ENCODE peak calls at places on chromosomes 16 and 17, in four cellular contexts. S, W, D and V are unnamed samples.

GRCh38 chr16:29842732-29843346 is 20.2 kb downstream of the CDIPT start:
- DNase-seq in S (no peak), W (no peak), D (no peak), V (no peak)

GRCh38 chr16:85120006-85120340 is 7.7 kb upstream of the CIBAR2 start:
- DNase-seq in S (no peak), W (no peak), D (no peak), V (no peak)

GRCh38 chr16:15043344-15043743 is 12.5 kb downstream of the NTAN1 start:
- DNase-seq in S (no peak), W (no peak), D (no peak), V (no peak)

GRCh38 chr17:16187642-16188041 is 27.7 kb downstream of the NCOR1 start:
- DNase-seq in S (no peak), W (no peak), D (no peak), V (no peak)

GRCh38 chr16:68732068-68732680 is 4.9 kb upstream of the CDH1 start:
- DNase-seq in S (peak), W (no peak), D (peak), V (peak)

GRCh38 chr17:49571283-49571682 is 4.4 kb upstream of the NXPH3 start:
- DNase-seq in S (no peak), W (no peak), D (no peak), V (no peak)

GRCh38 chr16:88533945-88534641 is 36.1 kb upstream of the ZC3H18 start:
- DNase-seq in S (no peak), W (no peak), D (no peak), V (peak)

GRCh38 chr17:6981426-6981825 is 14.4 kb upstream of the ALOX12 start:
- DNase-seq in S (no peak), W (no peak), D (no peak), V (no peak)

GRCh38 chr17:40726919-40727318 is 23.4 kb upstream of the KRT24 start:
- DNase-seq in S (no peak), W (no peak), D (peak), V (no peak)

GRCh38 chr16:87924041-87924851 is 12.1 kb downstream of the CA5A start:
- DNase-seq in S (no peak), W (peak), D (no peak), V (no peak)

GRCh38 chr17:61065263-61065773 is 334.3 kb upstream of the TBX2 start:
- DNase-seq in S (no peak), W (no peak), D (peak), V (no peak)

GRCh38 chr16:67961551-67961957 is 6.9 kb downstream of the SLC12A4 start:
- DNase-seq in S (no peak), W (no peak), D (no peak), V (no peak)

GRCh38 chr17:62933986-62934385 is 32.0 kb upstream of the TANC2 start:
- DNase-seq in S (no peak), W (no peak), D (no peak), V (no peak)

GRCh38 chr17:83175551-83176271 is 96.3 kb downstream of the METRNL start:
- DNase-seq in S (no peak), W (no peak), D (no peak), V (no peak)

GRCh38 chr17:83173180-83173996 is 94.0 kb downstream of the METRNL start:
- DNase-seq in S (no peak), W (no peak), D (no peak), V (peak)

GRCh38 chr17:83174859-83175550 is 95.6 kb downstream of the METRNL start:
- DNase-seq in S (no peak), W (no peak), D (no peak), V (no peak)

GRCh38 chr17:83176272-83176955 is 97.0 kb downstream of the METRNL start:
- DNase-seq in S (no peak), W (no peak), D (no peak), V (peak)

DNA sequence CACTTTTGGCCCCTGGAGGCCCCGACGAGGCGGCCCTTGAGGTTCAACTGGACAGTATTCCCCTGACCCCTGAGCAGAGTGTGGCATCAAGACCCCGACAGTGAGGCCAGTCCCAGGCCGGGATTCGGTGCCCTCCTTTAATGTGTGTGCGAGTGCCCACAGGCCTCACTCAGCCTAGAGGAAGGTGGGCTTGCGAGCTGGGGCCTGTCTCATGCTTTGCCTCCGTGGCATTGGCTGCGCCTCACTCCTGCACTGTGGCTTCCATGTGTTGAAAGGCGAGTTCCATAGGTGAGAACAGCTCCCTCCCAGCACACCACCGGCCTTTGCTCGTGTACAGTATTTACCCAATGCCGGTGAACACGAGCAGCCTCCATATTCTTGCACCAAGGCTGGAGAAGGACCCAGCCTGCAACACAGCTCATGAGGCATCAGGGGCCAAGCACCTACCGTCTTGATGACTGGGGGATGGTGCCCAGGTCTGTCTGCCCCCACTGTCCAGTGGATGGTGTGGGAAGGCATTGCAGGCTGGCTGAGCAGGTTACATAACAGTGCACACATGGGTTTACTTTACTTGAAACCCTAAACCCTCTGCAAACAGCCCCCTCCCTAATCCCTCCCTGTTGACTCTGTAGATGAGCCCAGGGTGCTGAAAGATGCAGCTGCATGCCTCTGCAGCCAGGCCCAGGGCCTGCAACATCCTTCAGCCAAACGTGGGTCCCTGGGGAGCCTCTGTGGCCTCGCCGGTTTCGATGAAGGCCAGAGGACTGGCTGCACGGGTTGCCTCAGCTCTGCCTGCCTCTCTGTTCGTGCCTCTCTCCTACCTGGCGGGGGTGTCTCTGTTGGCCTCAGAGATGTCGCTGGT is 94.8 kb downstream of the METRNL start:
- DNase-seq in S (no peak), W (no peak), D (peak), V (peak)
- TF ChIP-seq CBFB in S (no peak), W (no peak), D (peak), V (no peak)

GRCh38 chr16:17775061-17775460 is 304.3 kb upstream of the XYLT1 start:
- DNase-seq in S (no peak), W (no peak), D (no peak), V (no peak)
- TF ChIP-seq TCF7 in S (no peak), W (no peak), D (no peak), V (no peak)

GRCh38 chr16:56319391-56319790 is 106.0 kb downstream of the AMFR start:
- DNase-seq in S (no peak), W (no peak), D (no peak), V (no peak)
- TF ChIP-seq CBFB in S (no peak), W (no peak), D (no peak), V (no peak)

DNA sequence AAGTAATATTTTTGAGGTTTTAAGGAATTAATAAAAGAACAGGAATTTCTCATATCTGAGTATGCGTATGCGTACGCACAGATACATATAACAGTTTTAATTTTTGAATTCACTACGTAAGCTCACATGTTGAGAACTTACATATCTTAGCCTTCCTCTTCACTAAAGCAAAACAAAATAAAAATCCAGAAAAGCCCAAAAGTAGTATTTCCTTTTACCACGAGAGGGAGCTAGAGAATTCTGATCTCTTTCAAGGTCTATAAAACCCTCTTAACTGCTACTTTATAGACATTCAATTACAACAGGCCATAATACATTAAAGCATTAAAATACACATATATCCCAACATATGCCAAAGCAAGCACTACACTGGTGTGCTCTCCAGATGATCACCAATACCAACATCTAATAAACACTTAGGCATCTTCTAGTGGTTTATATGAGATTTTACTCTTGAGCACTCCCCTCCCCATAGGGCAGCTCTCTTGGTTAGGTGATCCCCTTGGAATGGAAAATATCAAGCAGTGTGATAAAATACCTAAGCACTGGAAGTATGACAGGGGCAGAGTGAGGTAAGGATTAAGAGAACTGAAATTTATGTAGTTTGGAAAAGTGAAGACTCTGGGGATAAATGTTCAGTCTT is 94.0 kb downstream of the SKAP1 start:
- DNase-seq in S (peak), W (peak), D (peak), V (no peak)
- TF ChIP-seq TCF7 in S (no peak), W (no peak), D (no peak), V (no peak)

DNA sequence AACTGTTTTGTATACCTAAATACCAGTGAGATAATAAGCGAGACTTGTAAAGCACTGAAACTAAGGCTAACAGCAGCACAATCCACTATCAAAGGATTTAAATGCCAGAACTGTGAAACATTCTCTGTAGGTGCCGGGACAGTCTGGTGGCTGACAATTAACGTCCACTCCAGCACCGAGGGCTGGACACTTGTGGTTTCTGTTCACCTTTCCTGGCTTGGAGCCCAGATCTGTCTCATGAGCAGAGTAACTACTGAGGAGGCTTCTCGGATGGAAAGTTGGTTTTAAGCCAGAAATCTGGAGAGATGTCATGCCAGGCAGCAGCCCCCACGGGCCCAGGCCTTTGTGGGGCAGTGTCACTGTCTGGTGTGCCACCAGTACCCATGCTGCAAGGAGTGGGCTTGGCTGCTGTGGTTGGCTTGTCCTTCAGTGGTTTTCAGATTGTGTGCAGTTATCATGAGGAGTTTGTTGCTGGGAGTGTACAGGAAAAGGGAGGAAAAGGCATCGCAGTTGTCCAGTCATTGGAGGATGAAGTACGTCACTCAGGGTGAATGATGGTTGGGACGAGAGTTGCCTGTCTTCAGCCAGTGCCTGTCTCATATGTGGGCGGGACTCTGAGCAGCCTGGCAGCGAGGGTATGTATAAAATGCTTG is 35.5 kb downstream of the UBN1 start:
- DNase-seq in S (peak), W (no peak), D (no peak), V (no peak)
- TF ChIP-seq CBFB in S (no peak), W (no peak), D (no peak), V (no peak)

DNA sequence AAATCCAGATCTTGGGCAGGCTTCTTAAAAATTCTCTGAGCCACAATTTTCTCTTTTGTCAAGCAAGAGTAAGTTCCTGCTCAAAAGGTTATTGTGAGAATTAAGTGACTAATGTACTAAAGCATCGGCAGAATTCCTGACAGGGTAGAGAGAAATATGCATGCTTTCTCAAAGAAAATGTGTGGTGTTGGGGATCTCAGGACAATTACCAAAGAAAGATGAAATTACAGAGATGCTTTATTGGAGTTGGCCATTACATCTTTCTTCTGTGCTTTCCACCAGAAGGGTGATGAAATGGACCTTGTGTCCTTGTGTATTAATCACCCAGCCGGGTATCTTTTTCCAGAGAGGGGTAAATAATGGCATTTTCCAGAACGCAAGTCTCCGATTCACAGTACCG is 1.7 kb upstream of the USP43 start:
- DNase-seq in S (no peak), W (no peak), D (no peak), V (no peak)
- TF ChIP-seq TCF7 in S (no peak), W (no peak), D (no peak), V (no peak)

GRCh38 chr17:8147141-8147804 is 4.9 kb downstream of the PER1 start:
- DNase-seq in S (no peak), W (no peak), D (no peak), V (no peak)
- TF ChIP-seq CBFB in S (no peak), W (no peak), D (no peak), V (no peak)

GRCh38 chr17:57665128-57665527 is 80.0 kb downstream of the CCDC182 start:
- DNase-seq in S (no peak), W (no peak), D (no peak), V (no peak)

GRCh38 chr17:57663326-57664070 is 81.6 kb downstream of the CCDC182 start:
- DNase-seq in S (no peak), W (no peak), D (no peak), V (no peak)

GRCh38 chr17:57665696-57666095 is 79.4 kb downstream of the CCDC182 start:
- DNase-seq in S (no peak), W (no peak), D (no peak), V (no peak)

GRCh38 chr17:57662021-57662420 is 83.1 kb downstream of the CCDC182 start:
- DNase-seq in S (no peak), W (no peak), D (no peak), V (no peak)

DNA sequence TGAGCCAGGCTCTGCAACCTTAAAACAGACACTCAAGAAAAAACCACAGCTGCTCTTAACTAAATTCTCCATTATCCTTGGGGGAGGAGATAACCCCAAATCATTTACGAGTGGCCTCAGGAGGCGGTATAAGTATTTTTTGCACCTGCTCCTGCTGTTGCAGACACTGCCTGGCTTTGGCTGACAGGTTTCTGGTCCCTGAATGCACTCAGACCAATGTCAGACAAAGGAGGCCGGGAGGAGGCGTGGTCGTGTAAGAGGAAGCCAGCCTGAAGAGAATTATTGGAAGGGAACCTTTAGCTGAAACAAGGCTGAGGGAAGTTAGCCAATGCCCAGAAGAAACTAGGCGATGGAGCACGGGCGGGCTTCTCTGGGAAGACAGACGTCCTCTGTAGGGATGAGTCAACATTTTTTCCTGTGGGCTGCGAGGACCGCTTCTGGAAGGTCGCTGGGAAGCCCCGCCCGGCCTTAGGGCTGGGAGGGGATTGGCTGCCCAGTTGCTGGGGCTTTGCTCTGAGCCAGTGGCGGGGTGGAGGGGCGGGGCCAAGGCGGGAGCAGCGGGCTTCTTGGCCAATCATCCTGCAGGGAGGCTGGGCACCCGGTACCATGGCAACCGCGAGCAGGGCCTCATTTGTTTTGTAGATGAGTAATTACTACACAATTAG is 82.3 kb downstream of the CCDC182 start:
- DNase-seq in S (peak), W (no peak), D (peak), V (peak)
- TF ChIP-seq TCF7 in S (no peak), W (no peak), D (no peak), V (no peak)